ENCODE peak calls at places on chromosomes 3 and 15, in nine cellular contexts. T, G, A, Y, D, Z, P, V and H are unnamed samples.
A peak's percentile ranks its signal among the peaks of the same experiment; 100 is the strongest.

GRCh38 chr3:48897401-48898376 is 993 bp downstream of the SLC25A20 start:
- DNase-seq in V (peak; percentile 12), Y (no peak), A (no peak), P (peak; percentile 21), D (peak; percentile 21), T (no peak), Z (no peak), G (peak; percentile 36), H (no peak)

GRCh38 chr15:22265056-22265945 is 185.0 kb downstream of the OR4M2 start:
- DNase-seq in Y (no peak), V (no peak), G (peak; percentile 13), Z (no peak), D (no peak), P (no peak), A (no peak), T (no peak), H (no peak)

GRCh38 chr15:65055201-65055870 is 10.1 kb downstream of the SLC51B start:
- DNase-seq in D (no peak), A (no peak), P (no peak), V (no peak), G (no peak), Z (peak; percentile 39), T (no peak), Y (no peak), H (no peak)

GRCh38 chr15:41233367-41233771 is 2.3 kb downstream of the CHP1 start:
- DNase-seq in Z (no peak), G (no peak), P (peak; percentile 76), T (peak; percentile 34), Y (no peak), D (no peak), V (peak; percentile 71), A (peak; percentile 62), H (no peak)

GRCh38 chr15:51706347-51706746 is 25.0 kb downstream of the SCG3 start:
- DNase-seq in D (no peak), G (no peak), Y (no peak), A (no peak), T (no peak), Z (no peak), P (peak; percentile 52), V (peak; percentile 17), H (no peak)

GRCh38 chr3:161104561-161105551 is at the start of gene B3GALNT1:
- DNase-seq in D (peak; percentile 62), P (peak; percentile 82), T (peak; percentile 4), G (peak; percentile 40), Z (peak; percentile 67), V (peak; percentile 77), A (peak; percentile 39), Y (peak; percentile 65), H (peak; percentile 79)

GRCh38 chr3:197226179-197226578 is 72.2 kb downstream of the DLG1 start:
- DNase-seq in G (no peak), D (no peak), A (no peak), Z (no peak), T (no peak), V (no peak), Y (peak; percentile 71), P (no peak), H (peak; percentile 32)

GRCh38 chr15:49855917-49856637 is 235.2 kb downstream of the DTWD1 start:
- DNase-seq in Y (no peak), A (no peak), G (no peak), V (peak; percentile 99), D (no peak), P (peak; percentile 98), Z (no peak), T (peak; percentile 91), H (no peak)

GRCh38 chr15:40010681-40011080 is 28.3 kb downstream of the SRP14 start:
- DNase-seq in V (peak; percentile 62), Y (peak; percentile 46), G (no peak), D (no peak), T (no peak), Z (no peak), A (peak; percentile 78), P (peak; percentile 79), H (no peak)

GRCh38 chr15:51878446-51879386 is 49.3 kb downstream of the TMOD3 start:
- DNase-seq in Y (no peak), D (no peak), T (peak; percentile 91), P (peak; percentile 96), G (no peak), V (peak; percentile 98), A (no peak), Z (no peak), H (no peak)

GRCh38 chr3:44680921-44681455 is 31.5 kb upstream of the ZNF502 start:
- DNase-seq in P (no peak), A (no peak), D (no peak), Z (no peak), Y (no peak), T (no peak), V (no peak), G (no peak), H (no peak)
- TF ChIP-seq CTCF in P (no peak), A (no peak), D (no peak), Z (no peak), Y (no peak), T (no peak), V (no peak), G (no peak), H (no peak)

DNA sequence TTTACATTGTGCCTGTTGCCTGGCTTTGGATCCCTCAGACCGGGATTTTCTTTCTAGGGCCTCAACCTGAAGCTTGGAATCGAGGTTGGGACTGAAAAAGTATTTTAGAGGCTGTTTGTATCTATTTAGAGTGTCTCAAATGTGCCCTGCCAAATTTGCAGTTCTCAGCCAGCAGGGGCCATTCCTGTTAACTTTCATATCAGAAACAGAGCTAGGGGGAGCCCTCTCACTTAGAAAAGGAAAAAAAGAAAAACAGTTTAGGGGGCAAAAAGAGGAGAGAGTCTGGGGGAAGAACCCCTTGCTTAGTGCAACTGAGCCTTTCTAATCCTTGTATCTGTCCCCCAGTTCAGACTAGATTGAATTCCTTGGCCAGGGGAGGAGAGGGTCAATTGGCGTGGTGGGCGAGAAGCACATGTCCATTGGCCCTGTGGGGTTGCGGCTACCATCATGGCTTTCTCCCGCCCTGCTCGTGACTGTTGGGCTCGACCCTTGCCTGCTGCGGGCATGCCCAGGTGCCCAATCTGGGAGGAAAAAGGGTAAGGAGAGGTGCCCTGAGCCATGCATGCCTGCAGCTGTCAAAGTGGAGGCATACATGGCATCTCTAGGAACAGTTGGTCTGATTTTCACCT is 101.6 kb downstream of the CFAP44 start:
- DNase-seq in Z (no peak), A (no peak), V (no peak), T (no peak), P (no peak), Y (no peak), G (no peak), D (no peak), H (no peak)
- TF ChIP-seq CTCF in Z (no peak), A (no peak), V (no peak), T (peak; percentile 24), P (peak; percentile 28), Y (no peak), G (no peak), D (no peak), H (no peak)

GRCh38 chr3:38136807-38137614 is at the start of gene ACAA1:
- DNase-seq in P (peak; percentile 100), G (peak; percentile 100), A (peak; percentile 99), T (peak; percentile 99), Y (peak; percentile 100), Z (peak; percentile 99), V (peak; percentile 99), D (peak; percentile 100), H (peak; percentile 99)
- TF ChIP-seq CTCF in P (no peak), G (no peak), A (no peak), T (no peak), Y (no peak), Z (no peak), V (no peak), D (no peak), H (no peak)

GRCh38 chr3:179450901-179451334 is 352 bp downstream of the GNB4 start:
- DNase-seq in A (peak; percentile 42), Y (no peak), D (peak; percentile 14), Z (no peak), P (peak; percentile 40), T (peak; percentile 8), G (no peak), V (peak; percentile 44), H (no peak)

GRCh38 chr3:179447251-179447650 is 4.0 kb downstream of the GNB4 start:
- DNase-seq in T (no peak), D (no peak), Y (no peak), A (no peak), Z (no peak), P (no peak), V (no peak), G (no peak), H (no peak)

GRCh38 chr3:179450321-179450720 is 949 bp downstream of the GNB4 start:
- DNase-seq in Y (no peak), Z (no peak), G (no peak), T (no peak), D (no peak), P (peak; percentile 32), A (peak; percentile 27), V (peak; percentile 22), H (no peak)

GRCh38 chr3:179449621-179450020 is 1.6 kb downstream of the GNB4 start:
- DNase-seq in A (no peak), T (no peak), P (peak; percentile 19), Z (no peak), Y (no peak), D (no peak), V (peak; percentile 40), G (no peak), H (no peak)

DNA sequence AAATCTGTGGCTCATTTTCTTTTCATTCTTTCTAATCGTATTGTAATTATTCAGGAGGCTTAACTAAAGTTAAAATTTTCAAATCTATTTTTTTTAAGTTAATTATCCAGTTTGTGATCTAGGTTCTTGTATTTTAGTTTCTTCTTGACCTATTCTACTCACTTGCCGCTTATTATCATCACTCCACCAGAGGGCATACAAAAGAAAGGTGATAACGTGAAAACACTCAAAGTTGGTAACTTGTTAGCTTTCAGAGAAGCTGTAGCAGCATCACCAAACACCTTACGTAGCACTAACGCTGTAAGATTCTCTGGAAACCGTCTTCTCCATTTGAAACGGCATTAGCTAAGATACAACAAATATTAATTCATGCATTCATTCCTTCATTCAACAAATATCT is 4.8 kb downstream of the GNB4 start:
- DNase-seq in D (no peak), Z (no peak), V (peak; percentile 49), Y (no peak), A (peak; percentile 38), T (peak; percentile 24), P (peak; percentile 50), G (no peak), H (no peak)
- TF ChIP-seq CTCF in D (no peak), Z (peak; percentile 46), V (peak; percentile 32), Y (peak; percentile 35), A (peak; percentile 32), T (peak; percentile 34), P (peak; percentile 41), G (peak; percentile 31), H (peak; percentile 24)